ENCODE peak calls at places on chromosome 15, in ten cellular contexts. O is mesenteric fat pad, H is EL, A is GM23248, Q is right lobe of liver, S is dorsolateral prefrontal cortex, T is WERI-Rb-1, N is NCI-H2171 treated with DMSO at 0.1 percent for 48 hours, X is AG10803, C is NCI-H1105. U is an unnamed sample.

GRCh38 chr15:66798426-66799061 is 96.5 kb downstream of the SMAD6 start:
- DNase-seq in A (peak), Q (no peak), S (no peak), X (peak), N (no peak), T (no peak), C (no peak), H (peak), O (peak), U (no peak)

GRCh38 chr15:83372434-83372873 is 74.7 kb upstream of the SH3GL3 start:
- DNase-seq in Q (no peak), O (no peak), A (peak), N (peak), X (peak), C (no peak), T (peak), S (no peak), H (peak), U (no peak)

GRCh38 chr15:92638709-92639365 is 16.7 kb downstream of the FAM174B start:
- DNase-seq in H (no peak), Q (no peak), N (no peak), C (no peak), T (peak), X (no peak), S (no peak), O (peak), A (no peak), U (no peak)

GRCh38 chr15:43975326-43975725 is 148.5 kb downstream of the WDR76 start:
- DNase-seq in Q (no peak), N (no peak), X (peak), A (no peak), O (no peak), H (no peak), C (no peak), S (no peak), T (no peak), U (no peak)

GRCh38 chr15:70235347-70235746 is 137.6 kb upstream of the TLE3 start:
- DNase-seq in O (no peak), C (no peak), N (no peak), A (peak), Q (no peak), S (no peak), H (no peak), T (no peak), X (peak), U (no peak)

GRCh38 chr15:45573961-45574629 is 13.1 kb upstream of the BLOC1S6 start:
- DNase-seq in X (peak), H (peak), S (no peak), Q (no peak), A (peak), N (no peak), C (no peak), T (peak), O (no peak), U (no peak)

GRCh38 chr15:90559119-90559518 is 29.4 kb downstream of the CRTC3 start:
- DNase-seq in A (no peak), N (no peak), H (no peak), C (no peak), O (no peak), T (no peak), X (no peak), S (no peak), Q (no peak), U (no peak)

GRCh38 chr15:90001683-90002427 is 731 bp downstream of the ZNF710 start:
- DNase-seq in T (peak), C (peak), H (peak), N (peak), A (peak), Q (peak), O (no peak), S (no peak), X (peak), U (peak)

GRCh38 chr15:90654233-90655124 is 62.7 kb upstream of the BLM start:
- DNase-seq in T (no peak), Q (no peak), O (no peak), S (no peak), X (peak), N (no peak), A (no peak), C (no peak), H (peak), U (no peak)

GRCh38 chr15:58864602-58865419 is 68.7 kb downstream of the SLTM start:
- DNase-seq in X (peak), O (no peak), N (no peak), A (peak), T (peak), Q (peak), H (no peak), S (no peak), C (no peak), U (peak)

GRCh38 chr15:69972436-69972835 is 125.3 kb downstream of the TLE3 start:
- DNase-seq in N (no peak), T (peak), Q (no peak), H (no peak), A (no peak), O (no peak), C (no peak), S (no peak), X (no peak), U (no peak)

GRCh38 chr15:27066446-27066845 is 95.5 kb downstream of the GABRG3 start:
- DNase-seq in T (no peak), N (no peak), A (no peak), C (no peak), H (no peak), O (no peak), Q (no peak), X (no peak), S (no peak), U (no peak)